ENCODE peak calls at places on chromosome 17, in nine cellular contexts. E is astrocyte of the cerebellum, G is heart left ventricle, I is GM10248, Q is dorsolateral prefrontal cortex, T is upper lobe of right lung, U is WERI-Rb-1, L is endothelial cell, K is colonic mucosa. B is an unnamed sample.
A peak's percentile ranks its signal among the peaks of the same experiment; 100 is the strongest.

GRCh38 chr17:47776330-47777197 is 43.5 kb downstream of the TBX21 start:
- DNase-seq in E (no peak), G (no peak), I (peak; percentile 73), Q (no peak), T (no peak), U (peak; percentile 45), L (peak; percentile 46), K (peak; percentile 38), B (peak; percentile 67)

GRCh38 chr17:39231587-39232551 is 6.1 kb upstream of the STAC2 start:
- DNase-seq in E (no peak), G (peak; percentile 60), I (peak; percentile 84), Q (no peak), T (peak; percentile 81), U (peak; percentile 60), L (peak; percentile 70), K (no peak), B (peak; percentile 88)

GRCh38 chr17:61568219-61569072 is 22.6 kb downstream of the NACA2 start:
- DNase-seq in E (no peak), G (no peak), I (no peak), Q (no peak), T (no peak), U (no peak), L (no peak), K (no peak), B (peak; percentile 14)

GRCh38 chr17:35640977-35641526 is 53.9 kb downstream of the AP2B1 start:
- DNase-seq in E (no peak), G (no peak), I (no peak), Q (no peak), T (no peak), U (no peak), L (no peak), K (no peak), B (no peak)

GRCh38 chr17:75626496-75627038 is 6.7 kb upstream of the SMIM5 start:
- DNase-seq in E (no peak), G (no peak), I (no peak), Q (no peak), T (no peak), U (no peak), L (no peak), K (no peak), B (no peak)

GRCh38 chr17:80518392-80518791 is 26.2 kb upstream of the RPTOR start:
- DNase-seq in E (no peak), G (no peak), I (no peak), Q (no peak), T (no peak), U (no peak), L (no peak), K (no peak), B (no peak)

GRCh38 chr17:56110463-56111138 is 42.7 kb upstream of the ANKFN1 start:
- DNase-seq in E (no peak), G (no peak), I (no peak), Q (no peak), T (peak; percentile 69), U (no peak), L (no peak), K (peak; percentile 79), B (peak; percentile 78)

GRCh38 chr17:47717261-47717697 is 15.8 kb upstream of the TBX21 start:
- DNase-seq in E (no peak), G (no peak), I (no peak), Q (no peak), T (no peak), U (no peak), L (no peak), K (no peak), B (no peak)

GRCh38 chr17:82281502-82282238 is 8.2 kb upstream of the CSNK1D start:
- DNase-seq in E (no peak), G (no peak), I (no peak), Q (no peak), T (peak; percentile 89), U (no peak), L (no peak), K (no peak), B (peak; percentile 80)

GRCh38 chr17:66755101-66755943 is 79.6 kb upstream of the CACNG5 start:
- DNase-seq in E (no peak), G (no peak), I (no peak), Q (no peak), T (no peak), U (no peak), L (no peak), K (no peak), B (no peak)

GRCh38 chr17:81135503-81136283 is 29.6 kb upstream of the PVALEF start:
- DNase-seq in E (no peak), G (no peak), I (no peak), Q (no peak), T (no peak), U (no peak), L (no peak), K (no peak), B (peak; percentile 33)

GRCh38 chr17:77606865-77607210 is 351.7 kb upstream of the TNRC6C start:
- DNase-seq in E (no peak), G (no peak), I (no peak), Q (no peak), T (no peak), U (no peak), L (no peak), K (no peak), B (no peak)
- TF ChIP-seq CTCF in E (no peak), G (no peak), I (no peak), Q (no peak), T (peak; percentile 27), U (no peak), L (no peak), K (no peak), B (no peak)

DNA sequence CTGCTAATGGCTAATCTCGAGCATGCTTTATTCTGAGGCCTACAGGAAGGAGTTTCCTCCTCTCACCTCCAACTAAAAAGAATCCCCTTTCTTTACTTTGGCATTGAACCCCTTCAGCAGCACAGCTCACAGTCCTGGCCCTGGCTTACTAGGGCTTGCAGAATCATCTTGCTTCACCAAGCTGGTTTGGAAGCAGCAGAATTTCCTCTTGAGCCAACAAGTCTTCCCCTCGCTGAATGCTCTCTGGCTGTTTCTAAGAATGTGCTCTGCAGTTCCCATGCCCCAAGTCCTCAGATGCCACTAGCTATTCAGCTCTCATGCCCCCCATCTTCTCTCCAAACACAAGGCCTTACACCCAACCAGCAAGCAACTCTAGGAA is 271.2 kb downstream of the NTN1 start:
- DNase-seq in E (no peak), G (no peak), I (no peak), Q (no peak), T (no peak), U (no peak), L (no peak), K (no peak), B (no peak)
- TF ChIP-seq CTCF in E (no peak), G (no peak), I (no peak), Q (no peak), T (no peak), U (no peak), L (no peak), K (no peak), B (no peak)

GRCh38 chr17:37640016-37640415 is 3.2 kb downstream of the DDX52 start:
- DNase-seq in E (no peak), G (no peak), I (no peak), Q (no peak), T (no peak), U (no peak), L (no peak), K (no peak), B (no peak)

GRCh38 chr17:37637956-37638355 is 5.3 kb downstream of the DDX52 start:
- DNase-seq in E (no peak), G (no peak), I (no peak), Q (no peak), T (no peak), U (no peak), L (no peak), K (no peak), B (no peak)

GRCh38 chr17:37643118-37643766 is at the start of gene DDX52:
- DNase-seq in E (peak; percentile 70), G (peak; percentile 94), I (peak; percentile 95), Q (peak; percentile 84), T (peak; percentile 95), U (peak; percentile 88), L (peak; percentile 82), K (peak; percentile 95), B (peak; percentile 99)

GRCh38 chr17:37643829-37644228 is 583 bp upstream of the DDX52 start:
- DNase-seq in E (no peak), G (no peak), I (no peak), Q (no peak), T (no peak), U (no peak), L (no peak), K (no peak), B (no peak)

DNA sequence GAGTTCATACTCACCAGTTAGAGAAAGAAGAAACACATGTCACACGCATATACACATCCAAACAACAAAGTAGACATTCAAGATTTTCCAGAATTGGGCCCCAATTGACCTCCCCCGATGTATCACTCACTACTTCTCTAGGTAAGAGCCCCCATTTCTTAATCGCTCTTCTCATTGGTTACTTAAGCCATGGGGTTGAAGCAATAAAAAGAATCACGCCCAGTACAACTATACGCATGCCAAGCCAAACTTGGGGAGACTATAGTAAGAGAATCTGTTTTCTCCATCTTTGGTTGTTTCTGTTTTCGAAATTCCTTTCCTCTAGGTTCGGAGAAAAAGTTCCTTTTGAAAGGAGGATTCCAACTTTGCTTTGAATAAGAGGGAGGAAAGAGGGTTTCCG is 540 bp downstream of the DDX52 start:
- DNase-seq in E (no peak), G (no peak), I (no peak), Q (no peak), T (no peak), U (no peak), L (no peak), K (no peak), B (no peak)
- TF ChIP-seq CTCF in E (no peak), G (no peak), I (no peak), Q (no peak), T (no peak), U (no peak), L (no peak), K (no peak), B (no peak)

GRCh38 chr17:32298298-32298697 is 32.7 kb downstream of the RHBDL3 start:
- DNase-seq in E (no peak), G (no peak), I (no peak), Q (no peak), T (no peak), U (peak; percentile 70), L (no peak), K (no peak), B (no peak)
- TF ChIP-seq CTCF in E (no peak), G (no peak), I (no peak), Q (no peak), T (no peak), U (peak; percentile 31), L (no peak), K (no peak), B (no peak)